ENCODE peak calls at places on chromosomes 1 and 21, in six cellular contexts. H is right lobe of liver, E is A549, F is body of pancreas, X is heart left ventricle, C is sigmoid colon. T is an unnamed sample.

GRCh38 chr1:40848530-40849189 is 13.5 kb downstream of the CITED4 start:
- DNase-seq in H (peak; percentile 62), E (peak; percentile 74), F (peak; percentile 87), X (peak; percentile 52), C (peak; percentile 78), T (peak; percentile 58)

GRCh38 chr1:188689542-188689941 is 1788.1 kb downstream of the BRINP3 start:
- DNase-seq in H (no peak), E (peak; percentile 40), F (no peak), X (no peak), C (no peak), T (no peak)

GRCh38 chr1:14593279-14593678 is 5.2 kb upstream of the KAZN start:
- DNase-seq in H (no peak), E (no peak), F (no peak), X (no peak), C (no peak), T (no peak)

GRCh38 chr1:151436985-151437384 is 22.3 kb downstream of the POGZ start:
- DNase-seq in H (no peak), E (no peak), F (no peak), X (no peak), C (no peak), T (no peak)

GRCh38 chr1:234608026-234608719 is 1.8 kb downstream of the IRF2BP2 start:
- DNase-seq in H (peak; percentile 73), E (peak; percentile 92), F (peak; percentile 94), X (peak; percentile 78), C (peak; percentile 94), T (peak; percentile 73)

GRCh38 chr1:196324345-196324744 is 283.9 kb downstream of the KCNT2 start:
- DNase-seq in H (no peak), E (no peak), F (no peak), X (no peak), C (no peak), T (no peak)

GRCh38 chr1:243884603-243885002 is 34.6 kb upstream of the AKT3 start:
- DNase-seq in H (no peak), E (no peak), F (no peak), X (no peak), C (no peak), T (no peak)

GRCh38 chr1:8649875-8650274 is 167.6 kb downstream of the RERE start:
- DNase-seq in H (no peak), E (no peak), F (no peak), X (no peak), C (no peak), T (no peak)

GRCh38 chr1:40650075-40650474 is 15.4 kb downstream of the RIMS3 start:
- DNase-seq in H (no peak), E (no peak), F (no peak), X (no peak), C (no peak), T (no peak)

GRCh38 chr1:244084763-244085162 is 33.7 kb downstream of the ZBTB18 start:
- DNase-seq in H (no peak), E (no peak), F (no peak), X (no peak), C (no peak), T (no peak)

GRCh38 chr1:117860906-117861610 is 68.4 kb downstream of the GDAP2 start:
- DNase-seq in H (no peak), E (no peak), F (no peak), X (no peak), C (no peak), T (no peak)

GRCh38 chr1:18603212-18603852 is 27.3 kb upstream of the PAX7 start:
- DNase-seq in H (no peak), E (no peak), F (no peak), X (no peak), C (no peak), T (no peak)

GRCh38 chr21:29704719-29705118 is 235.1 kb downstream of the GRIK1 start:
- DNase-seq in H (no peak), E (no peak), F (no peak), X (no peak), C (no peak), T (no peak)

GRCh38 chr1:183693521-183693920 is 40.4 kb upstream of the APOBEC4 start:
- DNase-seq in H (no peak), E (no peak), F (no peak), X (no peak), C (no peak), T (no peak)

GRCh38 chr21:45152265-45152746 is 77.9 kb downstream of the ADARB1 start:
- DNase-seq in H (no peak), E (no peak), F (peak; percentile 43), X (peak; percentile 39), C (peak; percentile 80), T (no peak)

GRCh38 chr1:230702934-230703678 is 10.8 kb downstream of the AGT start:
- DNase-seq in H (no peak), E (no peak), F (no peak), X (no peak), C (no peak), T (no peak)

GRCh38 chr1:68270993-68271392 is 38.7 kb upstream of the WLS start:
- DNase-seq in H (no peak), E (no peak), F (no peak), X (no peak), C (no peak), T (no peak)

GRCh38 chr1:225471453-225472301 is 43.8 kb upstream of the LBR start:
- DNase-seq in H (no peak), E (no peak), F (no peak), X (peak; percentile 16), C (peak; percentile 64), T (peak; percentile 12)

GRCh38 chr1:178036090-178036489 is 57.8 kb upstream of the RASAL2 start:
- DNase-seq in H (no peak), E (no peak), F (no peak), X (no peak), C (no peak), T (no peak)

GRCh38 chr1:83606416-83606955 is 392.4 kb downstream of the TTLL7 start:
- DNase-seq in H (no peak), E (no peak), F (no peak), X (no peak), C (no peak), T (no peak)

GRCh38 chr1:152397474-152397873 is 16.6 kb downstream of the CRNN start:
- DNase-seq in H (no peak), E (peak; percentile 45), F (no peak), X (no peak), C (no peak), T (no peak)

GRCh38 chr1:202501281-202501680 is 152.8 kb downstream of the PPP1R12B start:
- DNase-seq in H (no peak), E (peak; percentile 41), F (peak; percentile 10), X (no peak), C (no peak), T (no peak)

GRCh38 chr1:52182874-52183400 is 41.0 kb downstream of the ZFYVE9 start:
- DNase-seq in H (no peak), E (no peak), F (no peak), X (no peak), C (no peak), T (no peak)

GRCh38 chr1:229249854-229250644 is 20.9 kb upstream of the RAB4A start:
- DNase-seq in H (no peak), E (no peak), F (no peak), X (no peak), C (no peak), T (no peak)

GRCh38 chr1:112674440-112674985 is at the start of gene MOV10:
- DNase-seq in H (peak; percentile 81), E (peak; percentile 69), F (peak; percentile 79), X (peak; percentile 77), C (peak; percentile 89), T (peak; percentile 68)

GRCh38 chr1:153518562-153518961 is 17.2 kb downstream of the S100A6 start:
- DNase-seq in H (no peak), E (no peak), F (no peak), X (no peak), C (no peak), T (no peak)

GRCh38 chr1:23405946-23406345 is 18.6 kb downstream of the TCEA3 start:
- DNase-seq in H (no peak), E (no peak), F (no peak), X (no peak), C (no peak), T (no peak)

GRCh38 chr1:42958488-42959317 is at the start of gene SLC2A1:
- DNase-seq in H (peak; percentile 96), E (peak; percentile 93), F (peak; percentile 92), X (peak; percentile 90), C (peak; percentile 95), T (peak; percentile 77)
- H3K4me1 ChIP-seq in H (peaks cover 14% of the 10 kb centered on the region), E (peaks cover 69% of the 10 kb centered on the region), F (peaks cover 20% of the 10 kb centered on the region), X (peaks cover 42% of the 10 kb centered on the region), C (no peaks in the 10 kb centered on the region), T (no peaks in the 10 kb centered on the region)

DNA sequence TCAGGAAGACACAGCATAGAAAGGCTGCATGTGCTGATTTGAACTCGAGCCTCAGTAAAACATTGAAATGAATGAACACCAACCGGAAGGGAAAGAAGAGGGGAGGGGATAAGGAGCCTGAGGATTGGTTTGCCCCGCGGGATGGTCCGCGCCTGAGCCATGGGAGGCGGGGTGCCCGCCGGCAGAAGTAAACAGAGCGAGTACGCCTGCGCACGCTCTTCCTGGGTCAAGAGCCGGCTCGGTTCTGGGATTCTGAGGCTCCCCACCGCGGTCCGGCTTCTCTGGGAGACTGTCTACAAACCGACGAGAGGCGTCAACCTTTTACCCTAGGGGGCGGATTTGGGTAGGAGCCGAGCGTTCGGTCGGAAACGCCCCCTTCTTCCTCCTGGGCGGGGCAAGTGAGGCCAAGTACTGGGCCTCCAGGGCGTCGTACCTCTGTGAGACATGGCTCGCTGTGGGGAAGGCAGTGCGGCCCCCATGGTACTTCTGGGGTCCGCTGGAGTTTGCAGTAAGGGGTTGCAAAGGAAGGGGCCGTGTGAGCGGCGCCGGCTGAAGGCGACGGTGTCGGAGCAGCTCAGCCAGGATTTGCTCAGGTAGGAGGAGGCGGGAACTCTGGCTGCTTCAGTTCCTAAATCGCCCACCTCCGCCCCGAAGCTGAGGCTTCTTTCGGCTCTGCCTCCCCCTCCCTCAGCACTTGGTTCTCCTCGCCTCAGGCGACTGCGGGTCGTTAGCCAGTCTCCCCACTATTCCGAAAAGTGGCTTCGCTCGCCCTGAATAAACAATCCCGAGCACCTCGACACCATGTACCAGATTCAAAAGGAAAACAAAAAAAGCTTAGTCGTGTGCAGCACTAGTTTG is at the start of gene BTBD8:
- DNase-seq in H (peak; percentile 85), E (peak; percentile 71), F (peak; percentile 88), X (peak; percentile 75), C (peak; percentile 93), T (peak; percentile 87)
- TF ChIP-seq POLR2A in H (peak; percentile 41), E (peak; percentile 27), F (peak; percentile 77), X (no peak), C (no peak), T (peak; percentile 65)

GRCh38 chr1:186849824-186850223 is 21.1 kb downstream of the PLA2G4A start:
- DNase-seq in H (no peak), E (no peak), F (no peak), X (no peak), C (no peak), T (no peak)
- H3K4me1 ChIP-seq in H (no peaks in the 10 kb centered on the region), E (peaks cover 59% of the 10 kb centered on the region), F (peaks cover 8% of the 10 kb centered on the region), X (peaks cover 41% of the 10 kb centered on the region), C (no peaks in the 10 kb centered on the region), T (no peaks in the 10 kb centered on the region)

DNA sequence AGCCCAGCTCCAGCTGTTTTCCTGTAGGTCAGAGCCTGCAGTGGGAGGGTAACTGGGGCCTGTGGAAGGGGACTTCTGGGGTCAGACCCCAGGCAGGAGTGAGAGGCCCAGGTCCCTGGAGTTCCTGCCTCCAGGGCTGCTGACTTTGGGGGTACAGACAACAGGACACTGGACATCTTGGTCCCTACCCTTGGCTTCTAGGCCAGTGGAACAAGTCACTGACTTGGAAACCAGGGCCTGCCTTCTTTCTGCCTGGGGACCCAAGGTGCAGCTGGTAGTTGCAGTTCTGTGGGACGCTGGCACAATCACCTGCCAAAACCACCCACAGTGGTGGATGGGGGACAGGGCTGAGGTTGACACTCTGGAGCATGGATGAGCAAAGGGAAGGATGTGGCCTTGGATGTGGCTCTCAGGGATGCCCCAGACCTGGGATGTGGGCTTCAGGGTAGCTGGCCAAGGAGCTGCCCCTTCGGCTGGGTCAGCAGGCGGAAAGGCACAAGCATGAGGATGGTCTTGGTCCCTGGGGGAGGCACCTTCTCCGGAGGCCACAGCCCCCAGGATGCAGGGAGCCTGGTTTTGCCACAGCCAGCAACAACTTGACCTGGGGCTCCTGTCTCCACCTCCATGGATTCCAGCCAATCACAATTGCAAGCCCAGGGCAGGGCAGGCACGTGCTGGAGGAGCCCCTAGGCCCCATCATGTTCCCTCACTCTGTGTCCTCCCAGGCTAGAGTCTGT is 5.8 kb downstream of the JMJD4 start:
- DNase-seq in H (no peak), E (no peak), F (no peak), X (peak; percentile 21), C (no peak), T (no peak)
- TF ChIP-seq POLR2A in H (no peak), E (peak; percentile 23), F (no peak), X (no peak), C (no peak), T (no peak)

T was measured in uterus.